ENCODE peak calls at places on chromosomes 11 and 22, in nine cellular contexts. One of them, this sample, is unnamed.

GRCh38 chr11:96154802-96155520 is 188.0 kb downstream of the MAML2 start:
- DNase-seq in activated naive CD4-positive, alpha-beta T cell: no peak
- DNase-seq in stimulated activated CD4-positive, alpha-beta T cell treated with anti-CD3 and anti-CD28 coated beads, Interleukin-4, amount 100 ng/mL, for 1 hour: no peak
- DNase-seq in A549: peak; percentile 18
- DNase-seq in NCI-H82: no peak
- DNase-seq in stimulated activated CD8-positive, alpha-beta memory T cell treated with anti-CD3 and anti-CD28 coated beads, Interleukin-4, amount 100 ng/mL, for 1 hour: no peak
- DNase-seq in non-pigmented ciliary epithelial cell: no peak
- DNase-seq in heart left ventricle: no peak
- DNase-seq in ovary: no peak
- DNase-seq in this sample: no peak

GRCh38 chr11:134994431-134994830 is 582.4 kb upstream of the B3GAT1 start:
- DNase-seq in stimulated activated CD4-positive, alpha-beta T cell treated with anti-CD3 and anti-CD28 coated beads, Interleukin-4, amount 100 ng/mL, for 1 hour: no peak
- DNase-seq in heart left ventricle: no peak
- DNase-seq in non-pigmented ciliary epithelial cell: no peak
- DNase-seq in activated naive CD4-positive, alpha-beta T cell: no peak
- DNase-seq in NCI-H82: no peak
- DNase-seq in ovary: no peak
- DNase-seq in A549: no peak
- DNase-seq in stimulated activated CD8-positive, alpha-beta memory T cell treated with anti-CD3 and anti-CD28 coated beads, Interleukin-4, amount 100 ng/mL, for 1 hour: no peak
- DNase-seq in this sample: no peak

GRCh38 chr11:75797116-75797515 is 17.9 kb upstream of the UVRAG start:
- DNase-seq in activated naive CD4-positive, alpha-beta T cell: no peak
- DNase-seq in stimulated activated CD4-positive, alpha-beta T cell treated with anti-CD3 and anti-CD28 coated beads, Interleukin-4, amount 100 ng/mL, for 1 hour: no peak
- DNase-seq in stimulated activated CD8-positive, alpha-beta memory T cell treated with anti-CD3 and anti-CD28 coated beads, Interleukin-4, amount 100 ng/mL, for 1 hour: no peak
- DNase-seq in heart left ventricle: no peak
- DNase-seq in ovary: no peak
- DNase-seq in NCI-H82: no peak
- DNase-seq in non-pigmented ciliary epithelial cell: no peak
- DNase-seq in A549: no peak
- DNase-seq in this sample: no peak

GRCh38 chr11:118435233-118435892 is 929 bp upstream of the KMT2A start:
- DNase-seq in NCI-H82: peak; percentile 99
- DNase-seq in heart left ventricle: peak; percentile 83
- DNase-seq in stimulated activated CD8-positive, alpha-beta memory T cell treated with anti-CD3 and anti-CD28 coated beads, Interleukin-4, amount 100 ng/mL, for 1 hour: peak; percentile 20
- DNase-seq in A549: peak; percentile 37
- DNase-seq in ovary: peak; percentile 34
- DNase-seq in non-pigmented ciliary epithelial cell: no peak
- DNase-seq in stimulated activated CD4-positive, alpha-beta T cell treated with anti-CD3 and anti-CD28 coated beads, Interleukin-4, amount 100 ng/mL, for 1 hour: peak; percentile 66
- DNase-seq in activated naive CD4-positive, alpha-beta T cell: peak; percentile 24
- DNase-seq in this sample: peak; percentile 80

GRCh38 chr22:50606126-50606525 is 5.5 kb downstream of the MAPK8IP2 start:
- DNase-seq in NCI-H82: no peak
- DNase-seq in stimulated activated CD8-positive, alpha-beta memory T cell treated with anti-CD3 and anti-CD28 coated beads, Interleukin-4, amount 100 ng/mL, for 1 hour: no peak
- DNase-seq in ovary: no peak
- DNase-seq in non-pigmented ciliary epithelial cell: no peak
- DNase-seq in activated naive CD4-positive, alpha-beta T cell: no peak
- DNase-seq in A549: no peak
- DNase-seq in heart left ventricle: no peak
- DNase-seq in stimulated activated CD4-positive, alpha-beta T cell treated with anti-CD3 and anti-CD28 coated beads, Interleukin-4, amount 100 ng/mL, for 1 hour: no peak
- DNase-seq in this sample: no peak

GRCh38 chr11:118194835-118195627 is 18.6 kb upstream of the SCN2B start:
- DNase-seq in NCI-H82: no peak
- DNase-seq in heart left ventricle: peak; percentile 71
- DNase-seq in A549: peak; percentile 68
- DNase-seq in ovary: peak; percentile 74
- DNase-seq in stimulated activated CD8-positive, alpha-beta memory T cell treated with anti-CD3 and anti-CD28 coated beads, Interleukin-4, amount 100 ng/mL, for 1 hour: no peak
- DNase-seq in stimulated activated CD4-positive, alpha-beta T cell treated with anti-CD3 and anti-CD28 coated beads, Interleukin-4, amount 100 ng/mL, for 1 hour: no peak
- DNase-seq in activated naive CD4-positive, alpha-beta T cell: no peak
- DNase-seq in non-pigmented ciliary epithelial cell: peak; percentile 13
- DNase-seq in this sample: no peak

GRCh38 chr11:47161134-47161854 is 15.4 kb downstream of the ARFGAP2 start:
- DNase-seq in non-pigmented ciliary epithelial cell: no peak
- DNase-seq in NCI-H82: peak; percentile 82
- DNase-seq in activated naive CD4-positive, alpha-beta T cell: no peak
- DNase-seq in ovary: peak; percentile 64
- DNase-seq in stimulated activated CD8-positive, alpha-beta memory T cell treated with anti-CD3 and anti-CD28 coated beads, Interleukin-4, amount 100 ng/mL, for 1 hour: peak; percentile 37
- DNase-seq in stimulated activated CD4-positive, alpha-beta T cell treated with anti-CD3 and anti-CD28 coated beads, Interleukin-4, amount 100 ng/mL, for 1 hour: peak; percentile 59
- DNase-seq in A549: peak; percentile 75
- DNase-seq in heart left ventricle: peak; percentile 74
- DNase-seq in this sample: peak; percentile 70

GRCh38 chr22:20976291-20976877 is 5.7 kb upstream of the LZTR1 start:
- DNase-seq in activated naive CD4-positive, alpha-beta T cell: no peak
- DNase-seq in stimulated activated CD8-positive, alpha-beta memory T cell treated with anti-CD3 and anti-CD28 coated beads, Interleukin-4, amount 100 ng/mL, for 1 hour: no peak
- DNase-seq in non-pigmented ciliary epithelial cell: no peak
- DNase-seq in stimulated activated CD4-positive, alpha-beta T cell treated with anti-CD3 and anti-CD28 coated beads, Interleukin-4, amount 100 ng/mL, for 1 hour: no peak
- DNase-seq in heart left ventricle: no peak
- DNase-seq in NCI-H82: no peak
- DNase-seq in A549: no peak
- DNase-seq in ovary: no peak
- DNase-seq in this sample: no peak

GRCh38 chr11:76206327-76207081 is at the start of gene WNT11:
- DNase-seq in ovary: peak; percentile 47
- DNase-seq in stimulated activated CD8-positive, alpha-beta memory T cell treated with anti-CD3 and anti-CD28 coated beads, Interleukin-4, amount 100 ng/mL, for 1 hour: no peak
- DNase-seq in A549: peak; percentile 35
- DNase-seq in non-pigmented ciliary epithelial cell: no peak
- DNase-seq in stimulated activated CD4-positive, alpha-beta T cell treated with anti-CD3 and anti-CD28 coated beads, Interleukin-4, amount 100 ng/mL, for 1 hour: peak; percentile 30
- DNase-seq in NCI-H82: peak; percentile 71
- DNase-seq in heart left ventricle: peak; percentile 76
- DNase-seq in activated naive CD4-positive, alpha-beta T cell: no peak
- DNase-seq in this sample: peak; percentile 41

GRCh38 chr11:101126551-101127347 is 2.9 kb downstream of the PGR start:
- DNase-seq in heart left ventricle: peak; percentile 61
- DNase-seq in A549: no peak
- DNase-seq in stimulated activated CD8-positive, alpha-beta memory T cell treated with anti-CD3 and anti-CD28 coated beads, Interleukin-4, amount 100 ng/mL, for 1 hour: no peak
- DNase-seq in ovary: peak; percentile 60
- DNase-seq in non-pigmented ciliary epithelial cell: no peak
- DNase-seq in NCI-H82: peak; percentile 5
- DNase-seq in stimulated activated CD4-positive, alpha-beta T cell treated with anti-CD3 and anti-CD28 coated beads, Interleukin-4, amount 100 ng/mL, for 1 hour: no peak
- DNase-seq in activated naive CD4-positive, alpha-beta T cell: no peak
- DNase-seq in this sample: peak; percentile 9

GRCh38 chr11:82831364-82831763 is 68.9 kb downstream of the PRCP start:
- DNase-seq in non-pigmented ciliary epithelial cell: no peak
- DNase-seq in stimulated activated CD8-positive, alpha-beta memory T cell treated with anti-CD3 and anti-CD28 coated beads, Interleukin-4, amount 100 ng/mL, for 1 hour: no peak
- DNase-seq in ovary: no peak
- DNase-seq in heart left ventricle: no peak
- DNase-seq in A549: no peak
- DNase-seq in activated naive CD4-positive, alpha-beta T cell: no peak
- DNase-seq in NCI-H82: no peak
- DNase-seq in stimulated activated CD4-positive, alpha-beta T cell treated with anti-CD3 and anti-CD28 coated beads, Interleukin-4, amount 100 ng/mL, for 1 hour: no peak
- DNase-seq in this sample: no peak

GRCh38 chr22:31199187-31199586 is 12.9 kb upstream of the LIMK2 start:
- DNase-seq in heart left ventricle: no peak
- DNase-seq in stimulated activated CD8-positive, alpha-beta memory T cell treated with anti-CD3 and anti-CD28 coated beads, Interleukin-4, amount 100 ng/mL, for 1 hour: no peak
- DNase-seq in ovary: no peak
- DNase-seq in A549: no peak
- DNase-seq in non-pigmented ciliary epithelial cell: no peak
- DNase-seq in activated naive CD4-positive, alpha-beta T cell: no peak
- DNase-seq in NCI-H82: peak; percentile 6
- DNase-seq in stimulated activated CD4-positive, alpha-beta T cell treated with anti-CD3 and anti-CD28 coated beads, Interleukin-4, amount 100 ng/mL, for 1 hour: no peak
- DNase-seq in this sample: no peak

GRCh38 chr11:92048415-92048814 is 176.2 kb upstream of the FAT3 start:
- DNase-seq in NCI-H82: no peak
- DNase-seq in stimulated activated CD4-positive, alpha-beta T cell treated with anti-CD3 and anti-CD28 coated beads, Interleukin-4, amount 100 ng/mL, for 1 hour: no peak
- DNase-seq in heart left ventricle: no peak
- DNase-seq in ovary: no peak
- DNase-seq in A549: peak; percentile 12
- DNase-seq in activated naive CD4-positive, alpha-beta T cell: no peak
- DNase-seq in non-pigmented ciliary epithelial cell: no peak
- DNase-seq in stimulated activated CD8-positive, alpha-beta memory T cell treated with anti-CD3 and anti-CD28 coated beads, Interleukin-4, amount 100 ng/mL, for 1 hour: no peak
- DNase-seq in this sample: no peak

GRCh38 chr22:27348634-27349033 is 452.9 kb downstream of the MN1 start:
- DNase-seq in activated naive CD4-positive, alpha-beta T cell: no peak
- DNase-seq in stimulated activated CD8-positive, alpha-beta memory T cell treated with anti-CD3 and anti-CD28 coated beads, Interleukin-4, amount 100 ng/mL, for 1 hour: no peak
- DNase-seq in A549: no peak
- DNase-seq in heart left ventricle: no peak
- DNase-seq in stimulated activated CD4-positive, alpha-beta T cell treated with anti-CD3 and anti-CD28 coated beads, Interleukin-4, amount 100 ng/mL, for 1 hour: no peak
- DNase-seq in non-pigmented ciliary epithelial cell: no peak
- DNase-seq in NCI-H82: no peak
- DNase-seq in ovary: no peak
- DNase-seq in this sample: no peak

GRCh38 chr22:35861451-35861850 is 143.8 kb downstream of the APOL5 start:
- DNase-seq in stimulated activated CD4-positive, alpha-beta T cell treated with anti-CD3 and anti-CD28 coated beads, Interleukin-4, amount 100 ng/mL, for 1 hour: no peak
- DNase-seq in stimulated activated CD8-positive, alpha-beta memory T cell treated with anti-CD3 and anti-CD28 coated beads, Interleukin-4, amount 100 ng/mL, for 1 hour: no peak
- DNase-seq in heart left ventricle: no peak
- DNase-seq in ovary: no peak
- DNase-seq in activated naive CD4-positive, alpha-beta T cell: no peak
- DNase-seq in NCI-H82: no peak
- DNase-seq in non-pigmented ciliary epithelial cell: no peak
- DNase-seq in A549: no peak
- DNase-seq in this sample: no peak

GRCh38 chr22:43200031-43200430 is 13.1 kb upstream of the TTLL12 start:
- DNase-seq in A549: no peak
- DNase-seq in ovary: no peak
- DNase-seq in stimulated activated CD8-positive, alpha-beta memory T cell treated with anti-CD3 and anti-CD28 coated beads, Interleukin-4, amount 100 ng/mL, for 1 hour: no peak
- DNase-seq in activated naive CD4-positive, alpha-beta T cell: no peak
- DNase-seq in heart left ventricle: peak; percentile 52
- DNase-seq in NCI-H82: no peak
- DNase-seq in non-pigmented ciliary epithelial cell: no peak
- DNase-seq in stimulated activated CD4-positive, alpha-beta T cell treated with anti-CD3 and anti-CD28 coated beads, Interleukin-4, amount 100 ng/mL, for 1 hour: no peak
- DNase-seq in this sample: no peak

GRCh38 chr22:28241637-28242290 is 322.7 kb upstream of the PITPNB start:
- DNase-seq in non-pigmented ciliary epithelial cell: no peak
- DNase-seq in stimulated activated CD8-positive, alpha-beta memory T cell treated with anti-CD3 and anti-CD28 coated beads, Interleukin-4, amount 100 ng/mL, for 1 hour: no peak
- DNase-seq in heart left ventricle: no peak
- DNase-seq in activated naive CD4-positive, alpha-beta T cell: no peak
- DNase-seq in NCI-H82: no peak
- DNase-seq in stimulated activated CD4-positive, alpha-beta T cell treated with anti-CD3 and anti-CD28 coated beads, Interleukin-4, amount 100 ng/mL, for 1 hour: no peak
- DNase-seq in ovary: no peak
- DNase-seq in A549: no peak
- DNase-seq in this sample: no peak

GRCh38 chr22:33848251-33848650 is 72.0 kb downstream of the LARGE1 start:
- DNase-seq in heart left ventricle: no peak
- DNase-seq in NCI-H82: no peak
- DNase-seq in non-pigmented ciliary epithelial cell: no peak
- DNase-seq in ovary: no peak
- DNase-seq in activated naive CD4-positive, alpha-beta T cell: no peak
- DNase-seq in stimulated activated CD8-positive, alpha-beta memory T cell treated with anti-CD3 and anti-CD28 coated beads, Interleukin-4, amount 100 ng/mL, for 1 hour: no peak
- DNase-seq in stimulated activated CD4-positive, alpha-beta T cell treated with anti-CD3 and anti-CD28 coated beads, Interleukin-4, amount 100 ng/mL, for 1 hour: no peak
- DNase-seq in A549: no peak
- DNase-seq in this sample: no peak

GRCh38 chr11:76246271-76246933 is 40.1 kb upstream of the WNT11 start:
- DNase-seq in heart left ventricle: peak; percentile 60
- DNase-seq in NCI-H82: no peak
- DNase-seq in stimulated activated CD4-positive, alpha-beta T cell treated with anti-CD3 and anti-CD28 coated beads, Interleukin-4, amount 100 ng/mL, for 1 hour: no peak
- DNase-seq in activated naive CD4-positive, alpha-beta T cell: no peak
- DNase-seq in A549: no peak
- DNase-seq in ovary: no peak
- DNase-seq in stimulated activated CD8-positive, alpha-beta memory T cell treated with anti-CD3 and anti-CD28 coated beads, Interleukin-4, amount 100 ng/mL, for 1 hour: no peak
- DNase-seq in non-pigmented ciliary epithelial cell: no peak
- DNase-seq in this sample: no peak

GRCh38 chr22:37803195-37803635 is 4.5 kb upstream of the GCAT start:
- DNase-seq in heart left ventricle: no peak
- DNase-seq in non-pigmented ciliary epithelial cell: no peak
- DNase-seq in activated naive CD4-positive, alpha-beta T cell: no peak
- DNase-seq in stimulated activated CD4-positive, alpha-beta T cell treated with anti-CD3 and anti-CD28 coated beads, Interleukin-4, amount 100 ng/mL, for 1 hour: no peak
- DNase-seq in ovary: no peak
- DNase-seq in NCI-H82: peak; percentile 85
- DNase-seq in A549: no peak
- DNase-seq in stimulated activated CD8-positive, alpha-beta memory T cell treated with anti-CD3 and anti-CD28 coated beads, Interleukin-4, amount 100 ng/mL, for 1 hour: no peak
- DNase-seq in this sample: no peak

This sample was measured in neural crest cell.